ENCODE peak calls at places on chromosomes 2 and 18, in eight cellular contexts. U is GM03348; H is myocyte; L is sigmoid colon; I is H54; R is stimulated activated CD8-positive, alpha-beta memory T cell treated with anti-CD3 and anti-CD28 coated beads, Interleukin-2, amount 100 ng/mL, for 1 hour; W is T-helper 17 cell; V is tibial nerve. N is an unnamed sample.
A peak's percentile ranks its signal among the peaks of the same experiment; 100 is the strongest.

GRCh38 chr18:70365361-70365760 is 76.5 kb downstream of the SOCS6 start:
- DNase-seq in U (no peak), H (no peak), L (no peak), I (no peak), R (no peak), W (no peak), V (no peak), N (no peak)

GRCh38 chr2:202269585-202269984 is 4.0 kb downstream of the NOP58 start:
- DNase-seq in U (no peak), H (no peak), L (no peak), I (no peak), R (no peak), W (no peak), V (no peak), N (no peak)

GRCh38 chr2:226898925-226899324 is 63.1 kb downstream of the RHBDD1 start:
- DNase-seq in U (no peak), H (no peak), L (no peak), I (no peak), R (no peak), W (no peak), V (no peak), N (no peak)

GRCh38 chr2:239366740-239367139 is 34.1 kb downstream of the HDAC4 start:
- DNase-seq in U (no peak), H (no peak), L (peak; percentile 55), I (no peak), R (no peak), W (no peak), V (no peak), N (peak; percentile 52)

GRCh38 chr2:12965540-12966269 is 249.0 kb downstream of the TRIB2 start:
- DNase-seq in U (peak; percentile 68), H (peak; percentile 60), L (no peak), I (peak; percentile 20), R (no peak), W (no peak), V (no peak), N (no peak)

GRCh38 chr2:20594048-20594750 is 56.7 kb downstream of the HS1BP3 start:
- DNase-seq in U (no peak), H (no peak), L (peak; percentile 53), I (no peak), R (no peak), W (no peak), V (peak; percentile 12), N (no peak)

GRCh38 chr2:241857041-241857541 is 1.6 kb downstream of the PDCD1 start:
- DNase-seq in U (no peak), H (no peak), L (peak; percentile 64), I (no peak), R (no peak), W (no peak), V (no peak), N (peak; percentile 71)

GRCh38 chr18:77143196-77143595 is 10.6 kb upstream of the MBP start:
- DNase-seq in U (no peak), H (no peak), L (no peak), I (no peak), R (no peak), W (no peak), V (no peak), N (no peak)

GRCh38 chr2:67797801-67798535 is 264.8 kb downstream of the C1D start:
- DNase-seq in U (peak; percentile 19), H (peak; percentile 36), L (no peak), I (no peak), R (no peak), W (no peak), V (no peak), N (no peak)

GRCh38 chr2:161078211-161078539 is 82.1 kb upstream of the TANK start:
- DNase-seq in U (no peak), H (no peak), L (no peak), I (no peak), R (no peak), W (no peak), V (no peak), N (no peak)

GRCh38 chr2:55760125-55760524 is 66.5 kb upstream of the PNPT1 start:
- DNase-seq in U (no peak), H (no peak), L (no peak), I (no peak), R (no peak), W (no peak), V (no peak), N (no peak)

GRCh38 chr2:42332575-42332974 is 28.4 kb downstream of the COX7A2L start:
- DNase-seq in U (no peak), H (no peak), L (no peak), I (no peak), R (no peak), W (no peak), V (no peak), N (no peak)

GRCh38 chr2:125573432-125573831 is 1082.5 kb upstream of the GYPC start:
- DNase-seq in U (no peak), H (no peak), L (no peak), I (no peak), R (no peak), W (no peak), V (no peak), N (no peak)

GRCh38 chr2:164992818-164993217 is 37.5 kb upstream of the SLC38A11 start:
- DNase-seq in U (peak; percentile 44), H (peak; percentile 87), L (peak; percentile 74), I (peak; percentile 12), R (peak; percentile 9), W (peak; percentile 18), V (no peak), N (no peak)

GRCh38 chr2:224847961-224848850 is 132.0 kb upstream of the CCDC195 start:
- DNase-seq in U (peak; percentile 47), H (peak; percentile 97), L (no peak), I (peak; percentile 53), R (no peak), W (no peak), V (no peak), N (peak; percentile 83)

N was measured in posterior vena cava.